ENCODE peak calls at places on chromosome 16, in four cellular contexts. P, H, S and B are unnamed samples. For H3K27me3, the result is how much of the 10 kb centered on the place peaks cover.

GRCh38 chr16:48574766-48575165 is 35.2 kb downstream of the N4BP1 start:
- DNase-seq in P (no peak), H (no peak), S (no peak), B (no peak)

GRCh38 chr16:10314811-10315210 is 71.0 kb upstream of the ATF7IP2 start:
- DNase-seq in P (no peak), H (peak), S (no peak), B (no peak)

GRCh38 chr16:4273858-4274291 is 1.1 kb upstream of the TFAP4 start:
- DNase-seq in P (peak), H (peak), S (no peak), B (no peak)

GRCh38 chr16:4972938-4973587 is 14.9 kb downstream of the SEC14L5 start:
- DNase-seq in P (no peak), H (no peak), S (no peak), B (peak)

GRCh38 chr16:48384305-48384981 is 770 bp downstream of the SIAH1 start:
- DNase-seq in P (no peak), H (peak), S (peak), B (peak)

GRCh38 chr16:75621170-75621477 is 2.0 kb downstream of the ADAT1 start:
- DNase-seq in P (no peak), H (peak), S (no peak), B (no peak)

GRCh38 chr16:84635702-84636101 is 12.6 kb upstream of the KLHL36 start:
- DNase-seq in P (no peak), H (no peak), S (no peak), B (no peak)

GRCh38 chr16:65373095-65373494 is 251.2 kb upstream of the CDH11 start:
- DNase-seq in P (no peak), H (no peak), S (no peak), B (no peak)

GRCh38 chr16:28309811-28310311 is 17.5 kb downstream of the SBK1 start:
- DNase-seq in P (no peak), H (no peak), S (no peak), B (peak)

GRCh38 chr16:17301593-17302135 is 169.1 kb downstream of the XYLT1 start:
- DNase-seq in P (no peak), H (no peak), S (no peak), B (no peak)

GRCh38 chr16:11581677-11582076 is 5.0 kb downstream of the LITAF start:
- DNase-seq in P (no peak), H (no peak), S (no peak), B (no peak)

GRCh38 chr16:70703041-70703834 is 17.4 kb upstream of the MTSS2 start:
- DNase-seq in P (no peak), H (peak), S (no peak), B (peak)

GRCh38 chr16:16009396-16009795 is 60.0 kb downstream of the ABCC1 start:
- DNase-seq in P (no peak), H (no peak), S (no peak), B (no peak)

GRCh38 chr16:48182979-48183537 is 27.3 kb upstream of the ABCC12 start:
- DNase-seq in P (no peak), H (no peak), S (no peak), B (no peak)

GRCh38 chr16:30741461-30741914 is 6.7 kb upstream of the PHKG2 start:
- DNase-seq in P (peak), H (peak), S (no peak), B (no peak)

GRCh38 chr16:31002252-31002700 is 8.2 kb downstream of the STX1B start:
- DNase-seq in P (no peak), H (no peak), S (no peak), B (no peak)

GRCh38 chr16:17106243-17106791 is 364.4 kb downstream of the XYLT1 start:
- DNase-seq in P (no peak), H (no peak), S (no peak), B (no peak)

GRCh38 chr16:59263980-59264379 is 529.9 kb upstream of the GOT2 start:
- DNase-seq in P (no peak), H (no peak), S (no peak), B (no peak)

GRCh38 chr16:9625122-9625521 is 533.7 kb downstream of the HAPSTR1 start:
- DNase-seq in P (no peak), H (no peak), S (no peak), B (no peak)

GRCh38 chr16:53465606-53466290 is 31.5 kb downstream of the RBL2 start:
- DNase-seq in P (no peak), H (peak), S (no peak), B (no peak)

GRCh38 chr16:8108991-8109509 is 481.3 kb downstream of the TMEM114 start:
- DNase-seq in P (no peak), H (no peak), S (no peak), B (no peak)

GRCh38 chr16:77805403-77805802 is 17.0 kb downstream of the VAT1L start:
- DNase-seq in P (no peak), H (no peak), S (no peak), B (no peak)

GRCh38 chr16:73025506-73026131 is 22.3 kb downstream of the ZFHX3 start:
- DNase-seq in P (no peak), H (peak), S (no peak), B (no peak)

GRCh38 chr16:70653809-70654771 is 7.7 kb downstream of the IL34 start:
- DNase-seq in P (peak), H (peak), S (peak), B (peak)

GRCh38 chr16:1946495-1947368 is 3.7 kb upstream of the MSRB1 start:
- DNase-seq in P (no peak), H (no peak), S (no peak), B (no peak)

GRCh38 chr16:64412578-64413280 is 709.1 kb downstream of the CDH11 start:
- DNase-seq in P (no peak), H (peak), S (no peak), B (no peak)

GRCh38 chr16:49050607-49051006 is 231.0 kb downstream of the CBLN1 start:
- DNase-seq in P (no peak), H (peak), S (no peak), B (no peak)

GRCh38 chr16:56119138-56119537 is 72.2 kb upstream of the GNAO1 start:
- DNase-seq in P (no peak), H (no peak), S (no peak), B (no peak)
- H3K27me3 ChIP-seq in P (under half), H (under half), S (under half), B (under half)

GRCh38 chr16:20866161-20866772 is 33.9 kb downstream of the DCUN1D3 start:
- DNase-seq in P (no peak), H (peak), S (no peak), B (peak)
- H3K27me3 ChIP-seq in P (under half), H (under half), S (under half), B (under half)

DNA sequence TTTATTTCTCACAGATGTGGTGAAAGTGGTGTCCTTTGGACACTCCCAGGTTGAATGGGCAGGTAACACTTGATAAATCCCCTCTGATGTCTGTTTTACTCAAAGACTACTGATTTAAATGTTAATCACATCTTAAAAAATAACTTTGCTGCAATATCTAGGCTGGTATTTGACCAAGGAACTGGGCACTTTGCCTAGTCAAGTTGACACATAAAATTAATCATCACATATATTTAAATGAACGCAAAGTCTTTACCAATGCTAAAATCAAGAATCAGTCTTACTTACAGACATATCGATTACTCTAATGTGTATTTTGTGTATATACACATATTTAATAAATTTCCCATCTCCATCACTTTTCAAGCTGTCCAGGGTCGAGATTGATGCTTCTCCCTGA is 7.0 kb downstream of the MT2A start:
- DNase-seq in P (no peak), H (peak), S (no peak), B (no peak)
- H3K27me3 ChIP-seq in P (under half), H (under half), S (under half), B (under half)

GRCh38 chr16:54597222-54597621 is 310.6 kb upstream of the IRX3 start:
- DNase-seq in P (no peak), H (no peak), S (no peak), B (no peak)

GRCh38 chr16:54605536-54606066 is 319.0 kb upstream of the IRX3 start:
- DNase-seq in P (no peak), H (no peak), S (no peak), B (no peak)

GRCh38 chr16:54602666-54603065 is 316.1 kb upstream of the IRX3 start:
- DNase-seq in P (no peak), H (peak), S (no peak), B (no peak)
- H3K27me3 ChIP-seq in P (under half), H (under half), S (under half), B (under half)

DNA sequence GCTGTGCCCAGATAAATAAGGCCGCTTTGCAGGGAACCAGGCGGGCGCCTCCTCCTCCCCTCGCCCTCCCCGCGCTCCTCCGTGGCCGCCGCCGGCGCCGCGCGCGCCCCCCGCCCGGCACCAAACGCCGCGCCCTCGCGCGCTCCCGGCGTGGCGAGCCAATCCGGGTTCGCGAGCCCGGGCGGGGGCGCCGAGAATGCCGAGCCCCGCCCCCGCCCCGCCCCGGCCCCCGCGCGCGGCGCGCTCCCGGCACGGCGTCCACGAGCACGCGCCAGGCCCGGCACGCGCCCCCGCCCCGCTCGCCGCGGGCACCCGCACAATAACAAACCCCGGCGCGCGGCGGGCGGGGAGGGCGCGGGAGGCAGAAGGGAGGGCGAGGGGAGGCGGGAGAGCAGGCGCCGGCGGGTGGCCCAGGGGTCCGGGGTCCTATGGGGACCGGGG is at the start of gene FBXL16:
- DNase-seq in P (no peak), H (no peak), S (no peak), B (peak)
- H3K27me3 ChIP-seq in P (under half), H (under half), S (under half), B (under half)

GRCh38 chr16:85832578-85833539 is 33.4 kb downstream of the COX4I1 start:
- DNase-seq in P (no peak), H (no peak), S (no peak), B (no peak)

GRCh38 chr16:85835227-85835751 is 35.8 kb downstream of the COX4I1 start:
- DNase-seq in P (no peak), H (no peak), S (no peak), B (peak)

GRCh38 chr16:85833540-85833914 is 34.0 kb downstream of the COX4I1 start:
- DNase-seq in P (no peak), H (no peak), S (no peak), B (no peak)

GRCh38 chr16:85835956-85836705 is 36.6 kb downstream of the COX4I1 start:
- DNase-seq in P (no peak), H (no peak), S (no peak), B (no peak)

DNA sequence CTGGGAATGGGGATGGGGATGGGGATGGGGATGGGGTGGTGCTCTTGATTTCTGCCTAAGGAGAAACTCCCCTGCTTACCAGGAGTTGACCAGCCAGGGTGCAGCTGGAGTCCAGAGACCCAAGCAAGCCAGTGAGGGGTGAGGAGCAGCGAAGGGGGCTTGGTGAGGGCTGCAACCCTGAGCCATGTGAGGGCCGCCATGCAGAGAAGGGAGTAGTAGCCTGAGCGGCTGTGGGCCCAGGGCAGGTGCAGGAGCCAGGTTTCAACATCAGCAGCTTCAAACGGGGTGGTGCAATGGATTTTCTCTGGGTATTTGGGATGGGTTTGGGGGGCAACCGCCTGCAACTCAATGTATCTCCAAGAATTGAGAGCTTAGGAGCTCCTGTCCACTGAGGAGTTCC is 35.2 kb downstream of the COX4I1 start:
- DNase-seq in P (no peak), H (no peak), S (no peak), B (no peak)
- H3K27me3 ChIP-seq in P (under half), H (under half), S (under half), B (under half)

GRCh38 chr16:86292171-86292775 is 218.1 kb upstream of the FOXF1 start:
- DNase-seq in P (no peak), H (no peak), S (no peak), B (no peak)

GRCh38 chr16:86292942-86293341 is 217.4 kb upstream of the FOXF1 start:
- DNase-seq in P (no peak), H (no peak), S (no peak), B (no peak)

GRCh38 chr16:86296263-86296662 is 214.1 kb upstream of the FOXF1 start:
- DNase-seq in P (no peak), H (no peak), S (no peak), B (no peak)

GRCh38 chr16:86293897-86294296 is 216.4 kb upstream of the FOXF1 start:
- DNase-seq in P (no peak), H (no peak), S (no peak), B (no peak)

GRCh38 chr16:86294535-86294934 is 215.8 kb upstream of the FOXF1 start:
- DNase-seq in P (no peak), H (no peak), S (no peak), B (no peak)
- H3K27me3 ChIP-seq in P (under half), H (under half), S (under half), B (under half)

GRCh38 chr16:71930993-71931392 is 35.7 kb downstream of the IST1 start:
- DNase-seq in P (no peak), H (no peak), S (no peak), B (no peak)
- H3K27me3 ChIP-seq in P (under half), H (under half), S (under half), B (under half)